ENCODE peak calls at places on chromosomes 16 and 17, in four cellular contexts. I is left ventricle myocardium inferior, N is NCI-H1105 treated with DMSO at 0.1 percent for 48 hours, L is AG20443. X is an unnamed sample.

GRCh38 chr17:1882836-1883235 is 53.0 kb downstream of the RPA1 start:
- DNase-seq in I (no peak), N (peak; percentile 7), L (peak; percentile 61), X (no peak)

GRCh38 chr17:41767324-41768042 is 19.0 kb downstream of the JUP start:
- DNase-seq in I (no peak), N (no peak), L (no peak), X (no peak)

GRCh38 chr16:85301171-85301690 is 189.0 kb upstream of the CIBAR2 start:
- DNase-seq in I (no peak), N (peak; percentile 72), L (no peak), X (no peak)

GRCh38 chr16:19980866-19981265 is 92.8 kb downstream of the GPR139 start:
- DNase-seq in I (no peak), N (no peak), L (no peak), X (no peak)

GRCh38 chr16:10256855-10257641 is 74.8 kb upstream of the GRIN2A start:
- DNase-seq in I (no peak), N (no peak), L (peak; percentile 78), X (peak; percentile 35)

GRCh38 chr17:69326302-69327059 is 452 bp downstream of the ABCA5 start:
- DNase-seq in I (no peak), N (peak; percentile 44), L (peak; percentile 31), X (no peak)

GRCh38 chr16:80619824-80620223 is 79.0 kb downstream of the DYNLRB2 start:
- DNase-seq in I (no peak), N (no peak), L (no peak), X (peak; percentile 50)

GRCh38 chr17:65698381-65699061 is 137.1 kb upstream of the AXIN2 start:
- DNase-seq in I (no peak), N (no peak), L (peak; percentile 30), X (peak; percentile 40)

GRCh38 chr16:19700319-19700781 is 17.7 kb downstream of the KNOP1 start:
- DNase-seq in I (no peak), N (no peak), L (peak; percentile 49), X (peak; percentile 32)

GRCh38 chr16:59116744-59117143 is 382.6 kb upstream of the GOT2 start:
- DNase-seq in I (no peak), N (no peak), L (no peak), X (no peak)

GRCh38 chr17:72287586-72287985 is 166.8 kb downstream of the SOX9 start:
- DNase-seq in I (no peak), N (no peak), L (no peak), X (no peak)

GRCh38 chr16:53100889-53101288 is 46.1 kb downstream of the CHD9 start:
- DNase-seq in I (no peak), N (peak; percentile 11), L (no peak), X (no peak)

GRCh38 chr16:89004209-89004831 is 27.3 kb upstream of the CBFA2T3 start:
- DNase-seq in I (peak; percentile 50), N (no peak), L (no peak), X (peak; percentile 34)